ENCODE peak calls at places on chromosomes 12 and 14, in four cellular contexts. One of them, this sample, is unnamed.

GRCh38 chr12:93766802-93767523 is 89.8 kb downstream of the CRADD start:
- DNase-seq in body of pancreas: peak; percentile 20
- DNase-seq in GM12878: no peak
- DNase-seq in breast epithelium: no peak
- DNase-seq in this sample: peak; percentile 45

GRCh38 chr12:79378496-79378895 is 312.3 kb downstream of the PAWR start:
- DNase-seq in breast epithelium: no peak
- DNase-seq in GM12878: no peak
- DNase-seq in body of pancreas: no peak
- DNase-seq in this sample: no peak

GRCh38 chr14:54383811-54384210 is 13.0 kb upstream of the CDKN3 start:
- DNase-seq in GM12878: no peak
- DNase-seq in body of pancreas: no peak
- DNase-seq in breast epithelium: no peak
- DNase-seq in this sample: no peak

GRCh38 chr14:75614179-75614578 is 35.8 kb downstream of the FLVCR2 start:
- DNase-seq in breast epithelium: no peak
- DNase-seq in GM12878: no peak
- DNase-seq in body of pancreas: no peak
- DNase-seq in this sample: no peak

GRCh38 chr12:89349814-89350213 is 2.5 kb downstream of the DUSP6 start:
- DNase-seq in body of pancreas: peak; percentile 33
- DNase-seq in breast epithelium: peak; percentile 43
- DNase-seq in GM12878: no peak
- DNase-seq in this sample: no peak

GRCh38 chr14:70655110-70655826 is 13.6 kb downstream of the TTC9 start:
- DNase-seq in body of pancreas: no peak
- DNase-seq in breast epithelium: no peak
- DNase-seq in GM12878: peak; percentile 88
- DNase-seq in this sample: no peak

GRCh38 chr12:26870491-26871419 is 37.8 kb upstream of the ITPR2 start:
- DNase-seq in GM12878: peak; percentile 35
- DNase-seq in body of pancreas: peak; percentile 96
- DNase-seq in breast epithelium: no peak
- DNase-seq in this sample: no peak

GRCh38 chr14:59275668-59276067 is 87.2 kb downstream of the DAAM1 start:
- DNase-seq in GM12878: peak; percentile 78
- DNase-seq in breast epithelium: no peak
- DNase-seq in body of pancreas: no peak
- DNase-seq in this sample: no peak

GRCh38 chr12:40622246-40622838 is 69.9 kb upstream of the CNTN1 start:
- DNase-seq in breast epithelium: peak; percentile 50
- DNase-seq in body of pancreas: peak; percentile 77
- DNase-seq in GM12878: no peak
- DNase-seq in this sample: no peak

GRCh38 chr12:64390275-64390851 is at the start of gene C12orf56:
- DNase-seq in body of pancreas: peak; percentile 30
- DNase-seq in breast epithelium: no peak
- DNase-seq in GM12878: no peak
- DNase-seq in this sample: no peak

GRCh38 chr12:67034110-67034879 is 234.9 kb upstream of the CAND1 start:
- DNase-seq in breast epithelium: no peak
- DNase-seq in body of pancreas: peak; percentile 9
- DNase-seq in GM12878: no peak
- DNase-seq in this sample: no peak

GRCh38 chr12:127383281-127383680 is 883.7 kb upstream of the TMEM132C start:
- DNase-seq in GM12878: no peak
- DNase-seq in breast epithelium: no peak
- DNase-seq in body of pancreas: no peak
- DNase-seq in this sample: no peak

GRCh38 chr14:94009767-94010166 is 12.7 kb downstream of the CCDC197 start:
- DNase-seq in GM12878: peak; percentile 25
- DNase-seq in body of pancreas: no peak
- DNase-seq in breast epithelium: no peak
- DNase-seq in this sample: no peak

GRCh38 chr14:99189201-99189801 is 82.7 kb downstream of the BCL11B start:
- DNase-seq in body of pancreas: no peak
- DNase-seq in GM12878: no peak
- DNase-seq in breast epithelium: no peak
- DNase-seq in this sample: no peak

GRCh38 chr12:95218164-95218851 is 701 bp downstream of the VEZT start:
- DNase-seq in breast epithelium: peak; percentile 90
- DNase-seq in GM12878: peak; percentile 39
- DNase-seq in body of pancreas: no peak
- DNase-seq in this sample: peak; percentile 57

GRCh38 chr12:29889737-29890136 is 106.0 kb upstream of the TMTC1 start:
- DNase-seq in body of pancreas: peak; percentile 32
- DNase-seq in breast epithelium: no peak
- DNase-seq in GM12878: no peak
- DNase-seq in this sample: no peak

GRCh38 chr12:91781114-91781513 is 364.5 kb downstream of the BTG1 start:
- DNase-seq in body of pancreas: no peak
- DNase-seq in GM12878: no peak
- DNase-seq in breast epithelium: no peak
- DNase-seq in this sample: no peak

GRCh38 chr12:76031414-76032042 is at the start of gene PHLDA1:
- DNase-seq in breast epithelium: peak; percentile 93
- DNase-seq in GM12878: peak; percentile 79
- DNase-seq in body of pancreas: peak; percentile 96
- DNase-seq in this sample: peak; percentile 84
- TF ChIP-seq CTCF in breast epithelium: peak; percentile 69
- TF ChIP-seq CTCF in GM12878: peak; percentile 57
- TF ChIP-seq CTCF in body of pancreas: peak; percentile 85
- TF ChIP-seq CTCF in this sample: peak; percentile 56

GRCh38 chr12:12999959-13000615 is at the start of gene HEBP1:
- DNase-seq in body of pancreas: peak; percentile 96
- DNase-seq in GM12878: peak; percentile 16
- DNase-seq in breast epithelium: peak; percentile 85
- DNase-seq in this sample: peak; percentile 91
- TF ChIP-seq POLR2A in body of pancreas: peak; percentile 70
- TF ChIP-seq POLR2A in GM12878: peak; percentile 52
- TF ChIP-seq POLR2A in breast epithelium: peak; percentile 86
- TF ChIP-seq POLR2A in this sample: peak; percentile 79

GRCh38 chr14:50116986-50117385 is 614 bp upstream of the VCPKMT start:
- DNase-seq in breast epithelium: no peak
- DNase-seq in body of pancreas: no peak
- DNase-seq in GM12878: no peak
- DNase-seq in this sample: no peak

GRCh38 chr14:50116221-50116956 is at the start of gene VCPKMT:
- DNase-seq in body of pancreas: peak; percentile 97
- DNase-seq in breast epithelium: peak; percentile 90
- DNase-seq in GM12878: peak; percentile 62
- DNase-seq in this sample: peak; percentile 90

GRCh38 chr14:50109342-50109741 is 7.0 kb downstream of the VCPKMT start:
- DNase-seq in GM12878: no peak
- DNase-seq in breast epithelium: no peak
- DNase-seq in body of pancreas: no peak
- DNase-seq in this sample: no peak

GRCh38 chr14:50110323-50111037 is 5.9 kb downstream of the VCPKMT start:
- DNase-seq in body of pancreas: no peak
- DNase-seq in GM12878: no peak
- DNase-seq in breast epithelium: no peak
- DNase-seq in this sample: no peak

GRCh38 chr14:50113381-50113811 is 3.0 kb downstream of the VCPKMT start:
- DNase-seq in breast epithelium: no peak
- DNase-seq in body of pancreas: no peak
- DNase-seq in GM12878: no peak
- DNase-seq in this sample: no peak
- TF ChIP-seq CTCF in breast epithelium: no peak
- TF ChIP-seq CTCF in body of pancreas: no peak
- TF ChIP-seq CTCF in GM12878: no peak
- TF ChIP-seq CTCF in this sample: no peak

GRCh38 chr12:33439587-33440011 is at the start of gene SYT10:
- DNase-seq in breast epithelium: no peak
- DNase-seq in GM12878: no peak
- DNase-seq in body of pancreas: no peak
- DNase-seq in this sample: no peak
- TF ChIP-seq POLR2A in breast epithelium: no peak
- TF ChIP-seq POLR2A in GM12878: no peak
- TF ChIP-seq POLR2A in body of pancreas: no peak
- TF ChIP-seq POLR2A in this sample: no peak

DNA sequence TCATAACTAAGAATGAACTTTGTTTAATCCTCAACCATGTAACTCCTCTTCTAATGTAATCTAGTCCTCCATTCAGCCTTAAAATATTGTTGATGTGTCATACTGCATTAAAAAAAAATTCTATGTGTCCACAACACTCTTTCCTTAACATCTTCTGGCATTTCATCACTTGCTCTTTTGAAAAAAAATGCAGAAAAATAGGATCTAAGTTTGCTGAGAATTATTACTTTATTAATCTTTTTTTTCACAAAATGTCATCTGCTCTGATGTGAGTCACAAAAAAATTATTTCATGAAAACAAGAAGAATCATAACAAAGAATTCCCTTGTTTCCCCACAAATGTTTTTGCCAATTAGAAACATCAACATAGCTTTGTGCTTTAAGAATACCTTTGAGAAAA is 410.1 kb upstream of the MGAT4C start:
- DNase-seq in body of pancreas: no peak
- DNase-seq in breast epithelium: no peak
- DNase-seq in GM12878: no peak
- DNase-seq in this sample: no peak
- TF ChIP-seq CTCF in body of pancreas: no peak
- TF ChIP-seq CTCF in breast epithelium: no peak
- TF ChIP-seq CTCF in GM12878: no peak
- TF ChIP-seq CTCF in this sample: no peak

DNA sequence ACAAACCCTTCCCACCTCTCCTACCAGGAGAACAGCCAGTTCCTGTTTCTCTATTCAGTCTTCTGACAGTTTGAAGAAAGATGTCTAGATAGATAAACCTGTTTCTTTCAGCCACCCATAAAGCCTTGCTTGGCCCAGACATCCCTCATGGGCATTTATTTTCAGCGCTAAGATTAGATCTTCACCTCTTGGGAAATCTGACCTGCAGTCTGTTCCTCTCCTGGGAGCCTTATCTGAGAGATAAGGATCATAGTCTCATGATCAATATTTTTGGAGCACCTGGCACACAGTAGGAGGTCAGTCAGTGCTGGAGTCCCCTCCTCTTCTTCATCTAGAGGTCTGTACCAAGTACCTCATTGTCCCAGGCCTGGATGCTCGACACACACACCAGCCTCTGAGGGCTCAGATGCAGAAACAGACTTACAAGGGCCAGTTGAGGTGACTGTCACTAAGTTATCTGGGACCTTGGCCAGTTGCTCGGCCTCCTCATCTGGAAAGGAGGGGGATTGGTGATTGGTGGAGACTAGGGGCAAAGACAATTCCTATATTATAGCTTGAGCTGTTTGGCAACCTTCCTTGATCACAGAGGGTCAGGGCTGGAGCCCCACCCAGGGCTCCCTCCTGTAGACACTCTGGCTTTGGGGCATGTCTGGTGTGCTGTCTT is 18.2 kb downstream of the ACVRL1 start:
- DNase-seq in breast epithelium: no peak
- DNase-seq in body of pancreas: no peak
- DNase-seq in GM12878: no peak
- DNase-seq in this sample: no peak
- TF ChIP-seq POLR2A in breast epithelium: no peak
- TF ChIP-seq POLR2A in body of pancreas: no peak
- TF ChIP-seq POLR2A in GM12878: no peak
- TF ChIP-seq POLR2A in this sample: no peak

DNA sequence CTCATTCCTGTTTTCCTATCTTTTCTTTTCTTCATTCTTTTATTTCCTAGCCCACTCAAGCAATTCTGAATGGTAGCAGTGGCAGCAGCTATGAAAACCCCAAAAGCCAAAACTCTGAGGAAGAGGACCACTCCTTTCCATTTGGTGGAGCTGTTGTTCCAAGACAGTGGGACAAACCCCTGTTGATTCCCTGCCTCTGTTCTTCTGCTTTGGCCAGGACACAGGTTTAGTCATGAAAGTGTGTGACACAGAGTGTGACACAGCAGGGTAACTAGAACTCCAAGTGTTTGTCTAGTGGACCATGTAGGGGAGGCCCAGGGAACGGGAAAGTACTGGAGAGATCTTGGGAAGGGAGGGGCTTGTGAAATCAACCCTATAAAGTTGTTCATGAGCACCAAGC is 71.1 kb downstream of the PTCSC3 start:
- DNase-seq in body of pancreas: no peak
- DNase-seq in GM12878: no peak
- DNase-seq in breast epithelium: no peak
- DNase-seq in this sample: no peak
- TF ChIP-seq CTCF in body of pancreas: no peak
- TF ChIP-seq CTCF in GM12878: no peak
- TF ChIP-seq CTCF in breast epithelium: no peak
- TF ChIP-seq CTCF in this sample: no peak

GRCh38 chr12:124374567-124374966 is 79.7 kb downstream of the RFLNA start:
- DNase-seq in GM12878: no peak
- DNase-seq in breast epithelium: no peak
- DNase-seq in body of pancreas: no peak
- DNase-seq in this sample: no peak
- TF ChIP-seq POLR2A in GM12878: no peak
- TF ChIP-seq POLR2A in breast epithelium: no peak
- TF ChIP-seq POLR2A in body of pancreas: no peak
- TF ChIP-seq POLR2A in this sample: no peak

DNA sequence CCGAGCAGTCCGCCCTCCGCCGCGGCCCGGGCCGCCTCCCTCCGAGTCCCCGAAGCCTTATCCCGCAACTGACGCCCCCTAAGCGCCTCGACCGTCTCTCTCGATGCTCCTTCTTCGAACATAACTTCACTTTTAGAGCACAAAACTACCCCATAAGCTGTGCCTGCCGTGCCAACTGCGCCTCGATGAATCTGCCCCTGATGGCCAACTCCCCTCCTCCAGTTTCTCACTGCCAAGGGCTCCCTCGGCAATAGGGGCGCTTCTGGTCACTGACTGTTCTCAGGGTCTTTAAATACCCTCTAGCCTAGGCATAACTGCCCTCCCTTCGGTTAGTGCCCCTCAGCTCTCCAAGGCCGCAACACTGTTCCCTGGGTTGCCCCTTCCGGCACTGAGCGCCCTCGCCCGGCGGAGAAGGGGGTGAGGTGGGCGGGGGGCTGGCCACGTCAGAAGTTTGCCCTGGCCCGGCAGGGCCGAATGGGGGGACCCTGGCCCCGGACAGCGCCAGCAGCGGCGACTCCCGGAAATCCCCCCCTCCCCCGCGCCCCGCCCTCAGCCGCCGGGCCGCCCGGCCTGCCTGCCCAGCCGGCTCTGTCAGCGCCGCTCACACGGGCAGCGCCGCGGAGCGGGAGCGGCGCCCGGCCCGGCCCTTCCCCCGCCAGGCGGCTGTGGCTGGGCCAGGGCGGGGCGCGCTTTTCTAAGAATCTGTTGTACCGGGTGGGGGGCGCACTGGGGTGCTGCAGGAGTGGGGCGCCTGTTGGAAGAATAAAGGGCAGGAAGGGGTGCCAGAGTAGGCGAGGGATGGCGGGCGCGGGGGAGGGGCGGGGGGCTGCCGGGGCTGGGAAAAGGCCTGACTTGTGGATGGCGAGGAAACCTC is 10.6 kb downstream of the RARG start:
- DNase-seq in breast epithelium: peak; percentile 62
- DNase-seq in GM12878: no peak
- DNase-seq in body of pancreas: peak; percentile 87
- DNase-seq in this sample: peak; percentile 47
- TF ChIP-seq CTCF in breast epithelium: peak; percentile 17
- TF ChIP-seq CTCF in GM12878: peak; percentile 21
- TF ChIP-seq CTCF in body of pancreas: peak; percentile 20
- TF ChIP-seq CTCF in this sample: peak; percentile 25

This sample was measured in gastrocnemius medialis.